ENCODE peak calls at places on chromosomes 16 and 17, in four cellular contexts. One of them, this sample, is unnamed.
A peak's percentile ranks its signal among the peaks of the same experiment; 100 is the strongest.

GRCh38 chr16:75496546-75496945 is 1.3 kb upstream of the CHST6 start:
- DNase-seq in HepG2: no peak
- DNase-seq in HEK293T: no peak
- DNase-seq in K562: no peak
- DNase-seq in this sample: no peak

GRCh38 chr17:65584604-65585521 is 23.4 kb upstream of the AXIN2 start:
- DNase-seq in HEK293T: no peak
- DNase-seq in HepG2: peak; percentile 88
- DNase-seq in K562: no peak
- DNase-seq in this sample: no peak

GRCh38 chr17:44147812-44148211 is 6.1 kb downstream of the HROB start:
- DNase-seq in K562: no peak
- DNase-seq in HepG2: no peak
- DNase-seq in HEK293T: no peak
- DNase-seq in this sample: no peak

GRCh38 chr16:85724126-85724879 is 26.6 kb downstream of the C16orf74 start:
- DNase-seq in HEK293T: no peak
- DNase-seq in K562: no peak
- DNase-seq in HepG2: no peak
- DNase-seq in this sample: no peak

GRCh38 chr16:82317411-82318168 is 147.6 kb upstream of the MPHOSPH6 start:
- DNase-seq in HEK293T: no peak
- DNase-seq in K562: no peak
- DNase-seq in HepG2: no peak
- DNase-seq in this sample: no peak

GRCh38 chr17:45977506-45977824 is 21.6 kb upstream of the STH start:
- DNase-seq in HEK293T: no peak
- DNase-seq in K562: no peak
- DNase-seq in HepG2: no peak
- DNase-seq in this sample: no peak

GRCh38 chr17:7468814-7469438 is 10.5 kb downstream of the ZBTB4 start:
- DNase-seq in HepG2: no peak
- DNase-seq in HEK293T: no peak
- DNase-seq in K562: no peak
- DNase-seq in this sample: no peak

GRCh38 chr17:50426814-50427787 is 1.1 kb downstream of the ACSF2 start:
- DNase-seq in HepG2: peak; percentile 78
- DNase-seq in K562: peak; percentile 59
- DNase-seq in HEK293T: peak; percentile 69
- DNase-seq in this sample: no peak

GRCh38 chr16:66606000-66606751 is 1.7 kb downstream of the CMTM3 start:
- DNase-seq in HepG2: no peak
- DNase-seq in K562: no peak
- DNase-seq in HEK293T: no peak
- DNase-seq in this sample: no peak

GRCh38 chr16:12653820-12654392 is 149.8 kb downstream of the CPPED1 start:
- DNase-seq in HEK293T: no peak
- DNase-seq in HepG2: no peak
- DNase-seq in K562: no peak
- DNase-seq in this sample: no peak

GRCh38 chr17:17849147-17849820 is 12.5 kb upstream of the SREBF1 start:
- DNase-seq in HEK293T: peak; percentile 35
- DNase-seq in K562: peak; percentile 49
- DNase-seq in HepG2: peak; percentile 66
- DNase-seq in this sample: peak; percentile 55

GRCh38 chr17:10156579-10157488 is 41.6 kb downstream of the GAS7 start:
- DNase-seq in HEK293T: no peak
- DNase-seq in K562: no peak
- DNase-seq in HepG2: no peak
- DNase-seq in this sample: peak; percentile 73
- TF ChIP-seq FOXK2 in HEK293T: no peak
- TF ChIP-seq FOXK2 in K562: no peak
- TF ChIP-seq FOXK2 in HepG2: no peak
- TF ChIP-seq FOXK2 in this sample: no peak

GRCh38 chr17:59846391-59847165 is 46.2 kb downstream of the TUBD1 start:
- DNase-seq in K562: no peak
- DNase-seq in HEK293T: no peak
- DNase-seq in HepG2: peak; percentile 99
- DNase-seq in this sample: peak; percentile 91
- TF ChIP-seq FOXK2 in K562: no peak
- TF ChIP-seq FOXK2 in HEK293T: no peak
- TF ChIP-seq FOXK2 in HepG2: no peak
- TF ChIP-seq FOXK2 in this sample: no peak

DNA sequence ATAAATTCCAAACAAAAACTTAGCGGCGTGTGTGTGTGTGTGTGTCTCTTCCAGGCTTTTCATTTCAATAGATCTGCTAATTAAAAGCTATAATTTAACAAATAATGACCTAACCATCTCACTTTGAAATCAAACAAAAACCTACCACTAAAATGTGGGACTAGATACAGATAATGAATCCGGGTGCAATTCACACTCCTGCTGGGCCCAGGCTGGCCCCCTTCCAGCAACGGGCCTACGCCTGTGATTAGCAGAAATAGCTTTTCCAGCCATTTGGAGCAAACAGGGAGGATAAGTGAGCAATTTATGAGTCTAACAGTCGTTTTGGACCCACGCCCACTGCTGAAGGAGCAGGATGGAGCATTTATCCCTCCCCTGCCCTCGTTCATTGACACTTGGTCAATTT is 18.0 kb upstream of the BHLHA9 start:
- DNase-seq in HepG2: no peak
- DNase-seq in HEK293T: no peak
- DNase-seq in K562: no peak
- DNase-seq in this sample: no peak
- TF ChIP-seq FOXK2 in HepG2: no peak
- TF ChIP-seq FOXK2 in HEK293T: no peak
- TF ChIP-seq FOXK2 in K562: no peak
- TF ChIP-seq FOXK2 in this sample: no peak

DNA sequence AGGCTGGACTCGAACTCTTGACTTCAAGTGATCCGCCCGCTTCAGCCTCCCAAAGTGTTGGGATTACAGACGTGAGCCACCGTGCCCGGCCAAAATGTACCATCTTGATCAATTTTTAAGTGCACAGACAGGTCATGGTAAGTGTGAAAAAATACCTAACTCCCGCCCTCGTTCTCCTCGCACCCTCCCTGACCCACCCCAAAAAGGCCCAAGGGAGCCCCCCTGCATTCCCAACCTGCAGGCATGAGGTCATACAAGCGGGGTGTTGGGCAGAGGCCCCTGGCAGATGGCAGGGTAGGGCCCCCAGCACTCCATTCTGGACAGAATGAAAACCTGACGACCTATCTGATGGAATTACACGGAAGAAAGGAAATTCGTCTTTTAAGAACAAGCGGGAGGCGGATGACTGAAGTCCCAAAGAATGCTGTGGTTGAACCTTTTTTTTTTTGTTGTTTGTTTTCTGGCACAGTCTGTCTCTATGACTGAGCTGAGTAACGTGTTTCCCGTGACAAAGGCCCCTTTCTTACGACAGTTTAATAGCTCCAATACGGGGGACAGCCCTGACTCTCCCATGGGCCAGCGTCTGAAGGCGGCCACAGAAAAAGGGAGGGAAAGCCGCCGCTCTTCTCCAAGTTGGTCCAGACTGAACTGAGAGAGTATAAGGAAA is 376.4 kb downstream of the SLC39A11 start:
- DNase-seq in K562: no peak
- DNase-seq in HepG2: peak; percentile 94
- DNase-seq in HEK293T: no peak
- DNase-seq in this sample: no peak
- TF ChIP-seq FOXK2 in K562: no peak
- TF ChIP-seq FOXK2 in HepG2: no peak
- TF ChIP-seq FOXK2 in HEK293T: no peak
- TF ChIP-seq FOXK2 in this sample: no peak

GRCh38 chr17:73901661-73902415 is 257.6 kb upstream of the SDK2 start:
- DNase-seq in K562: no peak
- DNase-seq in HEK293T: no peak
- DNase-seq in HepG2: no peak
- DNase-seq in this sample: no peak
- TF ChIP-seq FOXK2 in K562: no peak
- TF ChIP-seq FOXK2 in HEK293T: no peak
- TF ChIP-seq FOXK2 in HepG2: no peak
- TF ChIP-seq FOXK2 in this sample: no peak

DNA sequence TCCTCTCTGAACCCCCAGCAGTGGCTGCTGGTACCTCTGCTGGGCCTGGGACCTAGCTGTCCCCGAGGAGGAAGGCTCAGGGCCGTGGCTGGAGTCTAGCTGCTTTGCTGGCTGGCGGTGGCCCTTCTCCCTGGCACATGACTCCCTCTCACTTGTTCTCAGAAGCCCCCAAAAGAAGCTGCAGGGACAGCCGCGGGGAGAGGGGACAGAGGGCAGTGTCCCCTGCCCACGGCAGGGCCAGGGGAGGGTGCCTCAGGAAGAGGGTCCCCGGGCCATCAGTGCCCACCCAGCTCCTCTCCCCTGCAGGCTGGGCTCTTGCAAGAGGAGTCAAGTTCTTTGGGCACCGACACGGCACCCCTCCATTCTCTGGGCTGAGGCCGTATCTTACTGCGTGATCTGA is 46.6 kb downstream of the VAC14 start:
- DNase-seq in K562: no peak
- DNase-seq in HepG2: no peak
- DNase-seq in HEK293T: no peak
- DNase-seq in this sample: no peak
- TF ChIP-seq FOXK2 in K562: no peak
- TF ChIP-seq FOXK2 in HepG2: no peak
- TF ChIP-seq FOXK2 in HEK293T: no peak
- TF ChIP-seq FOXK2 in this sample: no peak

DNA sequence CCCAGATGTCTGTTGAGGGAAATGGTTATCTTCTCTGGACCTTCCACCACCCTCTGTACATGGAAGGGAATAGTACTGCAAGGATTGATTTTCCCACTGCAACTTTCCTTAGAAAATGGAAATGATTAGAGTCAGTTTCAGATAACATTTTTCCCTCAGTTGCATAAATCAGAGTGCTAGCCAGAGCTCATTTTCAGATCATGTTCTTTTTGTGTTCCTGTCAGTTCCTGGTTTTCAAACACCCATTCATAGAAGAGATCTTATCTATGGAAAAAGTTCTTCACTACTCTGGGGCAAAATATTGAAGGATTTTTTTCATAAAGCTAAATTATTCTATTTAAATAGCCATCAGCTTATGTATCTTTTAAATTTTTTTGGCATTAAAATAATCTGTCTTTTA is 11.7 kb upstream of the COX10 start:
- DNase-seq in K562: no peak
- DNase-seq in HepG2: no peak
- DNase-seq in HEK293T: no peak
- DNase-seq in this sample: no peak
- TF ChIP-seq FOXK2 in K562: no peak
- TF ChIP-seq FOXK2 in HepG2: no peak
- TF ChIP-seq FOXK2 in HEK293T: no peak
- TF ChIP-seq FOXK2 in this sample: no peak

GRCh38 chr17:64063766-64064224 is 43.4 kb upstream of the ICAM2 start:
- DNase-seq in K562: peak; percentile 50
- DNase-seq in HepG2: peak; percentile 48
- DNase-seq in HEK293T: peak; percentile 79
- DNase-seq in this sample: no peak
- TF ChIP-seq FOXK2 in K562: no peak
- TF ChIP-seq FOXK2 in HepG2: no peak
- TF ChIP-seq FOXK2 in HEK293T: no peak
- TF ChIP-seq FOXK2 in this sample: no peak